ENCODE peak calls at places on chromosomes 7 and 10, in five cellular contexts. F, A, U, H and G are unnamed samples.

GRCh38 chr7:12737836-12738235 is 50.4 kb downstream of the ARL4A start:
- DNase-seq in F (no peak), H (no peak), A (no peak), U (no peak), G (no peak)

GRCh38 chr7:50821457-50821977 is 38.8 kb upstream of the GRB10 start:
- DNase-seq in U (no peak), A (no peak), F (no peak), H (peak; percentile 8), G (no peak)

GRCh38 chr10:75475470-75476182 is 44.2 kb downstream of the LRMDA start:
- DNase-seq in F (no peak), A (no peak), U (no peak), H (peak; percentile 27), G (peak; percentile 69)

GRCh38 chr10:22646291-22646926 is 68.0 kb downstream of the PIP4K2A start:
- DNase-seq in F (peak; percentile 69), H (no peak), U (no peak), A (no peak), G (no peak)

GRCh38 chr10:97180367-97180763 is 5.4 kb downstream of the SLIT1 start:
- DNase-seq in F (no peak), A (no peak), H (no peak), U (no peak), G (no peak)

GRCh38 chr7:124635416-124635815 is 130.2 kb downstream of the GPR37 start:
- DNase-seq in H (no peak), F (no peak), U (no peak), A (no peak), G (no peak)

GRCh38 chr10:131442271-131442670 is 130.8 kb upstream of the TCERG1L start:
- DNase-seq in U (no peak), A (no peak), F (no peak), H (no peak), G (no peak)

GRCh38 chr10:36603688-36604087 is 521.7 kb upstream of the ANKRD30A start:
- DNase-seq in H (no peak), F (no peak), A (no peak), U (no peak), G (no peak)

GRCh38 chr10:95133016-95133752 is 60.9 kb upstream of the ACSM6 start:
- DNase-seq in H (peak; percentile 85), U (peak; percentile 74), F (peak; percentile 37), A (peak; percentile 90), G (peak; percentile 73)

GRCh38 chr10:102649770-102650654 is 5.7 kb downstream of the TRIM8 start:
- DNase-seq in A (no peak), H (no peak), U (no peak), F (no peak), G (no peak)

GRCh38 chr7:138449580-138449979 is 10.5 kb upstream of the TRIM24 start:
- DNase-seq in A (no peak), F (peak; percentile 30), H (no peak), U (no peak), G (no peak)

GRCh38 chr10:102712089-102712488 is 2.1 kb downstream of the ARL3 start:
- DNase-seq in U (no peak), H (no peak), A (no peak), F (no peak), G (no peak)

GRCh38 chr7:121084748-121085336 is 96.3 kb downstream of the CPED1 start:
- DNase-seq in U (no peak), F (no peak), A (no peak), H (peak; percentile 91), G (peak; percentile 98)

GRCh38 chr7:82578430-82578829 is 134.9 kb upstream of the CACNA2D1 start:
- DNase-seq in F (no peak), A (no peak), H (peak; percentile 33), U (no peak), G (peak; percentile 3)

GRCh38 chr10:19817251-19818046 is 1.2 kb downstream of the PLXDC2 start:
- DNase-seq in H (peak; percentile 10), F (no peak), A (no peak), U (peak; percentile 54), G (no peak)

GRCh38 chr7:68697821-68698280 is 900.4 kb upstream of the AUTS2 start:
- DNase-seq in U (no peak), A (no peak), H (no peak), F (no peak), G (peak; percentile 92)

GRCh38 chr7:27923308-27923980 is 183.5 kb downstream of the TAX1BP1 start:
- DNase-seq in U (no peak), H (peak; percentile 26), F (no peak), A (no peak), G (no peak)

GRCh38 chr7:135745702-135746312 is 2.8 kb downstream of the FAM180A start:
- DNase-seq in U (no peak), A (no peak), H (peak; percentile 100), F (no peak), G (peak; percentile 98)

GRCh38 chr7:159159731-159160130 is 15.1 kb upstream of the VIPR2 start:
- DNase-seq in A (no peak), F (no peak), H (no peak), U (no peak), G (no peak)

GRCh38 chr10:60594476-60595051 is 183.7 kb upstream of the CDK1 start:
- DNase-seq in A (no peak), H (peak; percentile 57), U (no peak), F (no peak), G (no peak)

GRCh38 chr7:47786557-47787248 is 161.6 kb downstream of the PKD1L1 start:
- DNase-seq in U (no peak), H (peak; percentile 99), F (no peak), A (no peak), G (peak; percentile 99)

GRCh38 chr10:23338886-23339285 is 5.7 kb downstream of the C10orf67 start:
- DNase-seq in H (peak; percentile 59), U (no peak), A (no peak), F (no peak), G (no peak)

GRCh38 chr7:2722591-2722990 is 34.6 kb downstream of the AMZ1 start:
- DNase-seq in H (no peak), A (no peak), U (peak; percentile 19), F (no peak), G (no peak)

DNA sequence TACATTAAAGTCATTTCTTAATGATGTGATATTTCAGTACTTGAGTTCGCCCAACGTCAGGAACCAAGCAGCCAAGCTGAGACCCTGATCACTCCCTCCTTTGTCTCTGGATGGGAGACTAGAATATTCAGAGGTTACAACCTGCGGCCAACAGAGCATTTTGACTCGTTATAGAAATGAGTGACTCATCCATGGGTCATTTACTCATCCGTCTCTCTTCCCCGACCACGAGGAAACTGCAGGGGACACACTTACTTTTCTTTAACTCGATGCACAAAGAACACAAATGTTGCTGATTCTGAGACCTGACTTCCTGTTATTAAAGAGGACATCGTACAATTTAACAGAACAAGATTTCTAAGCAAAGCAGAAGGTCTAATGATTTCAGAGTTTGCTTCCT is 343.3 kb downstream of the FRMD4A start:
- DNase-seq in H (peak; percentile 84), U (no peak), F (no peak), A (no peak), G (peak; percentile 77)
- H3K4me3 ChIP-seq in H (no peak overlapping the region), U (no peak overlapping the region), F (no peak overlapping the region), A (no peak overlapping the region), G (no peak overlapping the region)

GRCh38 chr10:58756126-58756525 is 243.5 kb downstream of the BICC1 start:
- DNase-seq in U (no peak), F (no peak), A (no peak), H (peak; percentile 70), G (peak; percentile 89)
- H3K4me3 ChIP-seq in U (no peak overlapping the region), F (no peak overlapping the region), A (no peak overlapping the region), H (peak overlapping the region; percentile 74), G (peak overlapping the region; percentile 54)

GRCh38 chr10:122703483-122704448 is 4.1 kb upstream of the C10orf120 start:
- DNase-seq in A (peak; percentile 69), H (peak; percentile 87), U (peak; percentile 61), F (peak; percentile 20), G (peak; percentile 62)

GRCh38 chr10:122699796-122700466 is at the start of gene C10orf120:
- DNase-seq in A (no peak), U (no peak), H (no peak), F (no peak), G (no peak)

GRCh38 chr10:122706467-122706866 is 6.8 kb upstream of the C10orf120 start:
- DNase-seq in U (no peak), F (no peak), A (no peak), H (no peak), G (no peak)

GRCh38 chr10:122702271-122702670 is 2.6 kb upstream of the C10orf120 start:
- DNase-seq in A (no peak), H (no peak), U (no peak), F (no peak), G (no peak)

DNA sequence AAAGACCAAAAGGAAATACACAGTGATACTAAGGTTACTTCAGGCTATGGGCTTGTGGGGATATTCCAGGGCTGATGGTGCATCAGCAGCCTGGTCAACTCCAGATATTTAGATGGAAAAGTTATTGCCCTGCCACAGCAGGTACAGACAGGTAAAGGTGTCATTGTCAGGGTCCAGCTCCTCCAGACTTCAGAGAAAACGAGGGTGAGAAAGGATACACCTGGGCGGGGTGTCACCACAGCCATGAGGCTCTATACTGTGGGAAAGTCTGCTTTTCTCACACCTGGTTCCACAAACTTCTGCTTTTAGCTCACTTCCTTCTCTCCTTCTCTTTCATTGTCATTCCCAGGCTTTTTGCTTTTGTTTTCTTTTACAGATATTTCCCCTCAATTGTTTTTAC is 2.0 kb upstream of the C10orf120 start:
- DNase-seq in H (no peak), F (no peak), A (no peak), U (no peak), G (no peak)
- H3K4me3 ChIP-seq in H (no peak overlapping the region), F (no peak overlapping the region), A (no peak overlapping the region), U (no peak overlapping the region), G (no peak overlapping the region)

GRCh38 chr10:74084955-74085354 is 65.7 kb downstream of the AP3M1 start:
- DNase-seq in H (no peak), F (no peak), U (no peak), A (no peak), G (no peak)
- H3K4me3 ChIP-seq in H (no peak overlapping the region), F (no peak overlapping the region), U (no peak overlapping the region), A (no peak overlapping the region), G (no peak overlapping the region)